ENCODE peak calls at places on chromosomes 4 and X, in five cellular contexts. One of them, this sample, is unnamed. For H3K27me3, the result is how much of the 10 kb centered on the place peaks cover.

GRCh38 chrX:52839137-52839536 is 28.1 kb downstream of the XAGE5 start:
- DNase-seq in CD4-positive, alpha-beta memory T cell: no peak
- DNase-seq in GM06990: no peak
- DNase-seq in foreskin keratinocyte: no peak
- DNase-seq in tibial nerve: no peak
- DNase-seq in this sample: no peak

GRCh38 chrX:119228506-119229290 is 7.4 kb upstream of the PGRMC1 start:
- DNase-seq in CD4-positive, alpha-beta memory T cell: no peak
- DNase-seq in foreskin keratinocyte: no peak
- DNase-seq in tibial nerve: no peak
- DNase-seq in GM06990: no peak
- DNase-seq in this sample: no peak

GRCh38 chrX:84186603-84187358 is 1.2 kb downstream of the RPS6KA6 start:
- DNase-seq in foreskin keratinocyte: no peak
- DNase-seq in GM06990: no peak
- DNase-seq in CD4-positive, alpha-beta memory T cell: no peak
- DNase-seq in tibial nerve: peak
- DNase-seq in this sample: peak

GRCh38 chr4:121668368-121669162 is 28.2 kb downstream of the ANXA5 start:
- DNase-seq in foreskin keratinocyte: peak
- DNase-seq in CD4-positive, alpha-beta memory T cell: no peak
- DNase-seq in GM06990: no peak
- DNase-seq in tibial nerve: no peak
- DNase-seq in this sample: no peak

GRCh38 chrX:25028726-25029125 is 13.0 kb upstream of the ARX start:
- DNase-seq in GM06990: no peak
- DNase-seq in CD4-positive, alpha-beta memory T cell: no peak
- DNase-seq in tibial nerve: no peak
- DNase-seq in foreskin keratinocyte: peak
- DNase-seq in this sample: no peak

GRCh38 chrX:72236841-72237240 is 2.0 kb downstream of the ERCC6L start:
- DNase-seq in foreskin keratinocyte: no peak
- DNase-seq in CD4-positive, alpha-beta memory T cell: no peak
- DNase-seq in tibial nerve: no peak
- DNase-seq in GM06990: no peak
- DNase-seq in this sample: no peak

GRCh38 chr4:139552506-139552905 is 3.5 kb downstream of the SETD7 start:
- DNase-seq in foreskin keratinocyte: no peak
- DNase-seq in GM06990: no peak
- DNase-seq in tibial nerve: no peak
- DNase-seq in CD4-positive, alpha-beta memory T cell: no peak
- DNase-seq in this sample: no peak

GRCh38 chrX:30865020-30865419 is 24.0 kb downstream of the TAB3 start:
- DNase-seq in CD4-positive, alpha-beta memory T cell: no peak
- DNase-seq in tibial nerve: no peak
- DNase-seq in foreskin keratinocyte: no peak
- DNase-seq in GM06990: no peak
- DNase-seq in this sample: peak

GRCh38 chrX:47361538-47362511 is 8.6 kb upstream of the ZNF157 start:
- DNase-seq in foreskin keratinocyte: peak
- DNase-seq in tibial nerve: peak
- DNase-seq in GM06990: peak
- DNase-seq in CD4-positive, alpha-beta memory T cell: peak
- DNase-seq in this sample: peak

GRCh38 chr4:124183926-124184325 is 528.6 kb downstream of the ANKRD50 start:
- DNase-seq in CD4-positive, alpha-beta memory T cell: no peak
- DNase-seq in foreskin keratinocyte: no peak
- DNase-seq in tibial nerve: no peak
- DNase-seq in GM06990: no peak
- DNase-seq in this sample: no peak

GRCh38 chr4:58042176-58042575 is 932.0 kb upstream of the IGFBP7 start:
- DNase-seq in tibial nerve: no peak
- DNase-seq in GM06990: no peak
- DNase-seq in CD4-positive, alpha-beta memory T cell: no peak
- DNase-seq in foreskin keratinocyte: no peak
- DNase-seq in this sample: no peak

GRCh38 chrX:109732319-109732779 is 708 bp downstream of the ACSL4 start:
- DNase-seq in tibial nerve: no peak
- DNase-seq in CD4-positive, alpha-beta memory T cell: peak
- DNase-seq in GM06990: peak
- DNase-seq in foreskin keratinocyte: no peak
- DNase-seq in this sample: no peak

GRCh38 chr4:183333983-183334382 is 11.8 kb upstream of the CLDN24 start:
- DNase-seq in CD4-positive, alpha-beta memory T cell: no peak
- DNase-seq in foreskin keratinocyte: peak
- DNase-seq in tibial nerve: no peak
- DNase-seq in GM06990: no peak
- DNase-seq in this sample: no peak

DNA sequence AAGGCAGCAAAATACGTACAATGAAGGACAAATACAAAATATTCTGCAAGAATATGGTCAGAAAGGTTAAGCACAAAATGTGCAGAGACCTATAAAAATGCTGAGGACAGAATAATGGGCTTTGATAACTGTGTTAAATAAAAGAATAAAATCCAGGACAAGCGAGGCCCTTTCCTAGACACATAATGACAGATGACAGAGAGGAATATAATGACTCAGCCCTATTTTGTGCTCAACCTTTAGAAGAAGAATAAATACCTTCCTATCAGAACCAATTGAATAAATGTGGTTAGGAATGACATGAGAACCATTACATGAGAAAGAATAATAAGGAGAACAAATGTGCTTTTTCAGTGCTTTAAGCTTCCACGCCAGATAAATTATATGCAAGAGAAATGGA is 178.0 kb downstream of the TEX13C start:
- DNase-seq in tibial nerve: no peak
- DNase-seq in GM06990: no peak
- DNase-seq in CD4-positive, alpha-beta memory T cell: no peak
- DNase-seq in foreskin keratinocyte: no peak
- DNase-seq in this sample: no peak
- H3K27me3 ChIP-seq in tibial nerve: under half
- H3K27me3 ChIP-seq in GM06990: under half
- H3K27me3 ChIP-seq in CD4-positive, alpha-beta memory T cell: under half
- H3K27me3 ChIP-seq in foreskin keratinocyte: under half
- H3K27me3 ChIP-seq in this sample: under half

GRCh38 chr4:153782567-153782966 is 6.3 kb downstream of the SFRP2 start:
- DNase-seq in GM06990: no peak
- DNase-seq in CD4-positive, alpha-beta memory T cell: no peak
- DNase-seq in foreskin keratinocyte: no peak
- DNase-seq in tibial nerve: no peak
- DNase-seq in this sample: no peak
- H3K27me3 ChIP-seq in GM06990: under half
- H3K27me3 ChIP-seq in CD4-positive, alpha-beta memory T cell: under half
- H3K27me3 ChIP-seq in foreskin keratinocyte: half or more
- H3K27me3 ChIP-seq in tibial nerve: under half
- H3K27me3 ChIP-seq in this sample: under half

GRCh38 chrX:68746988-68747387 is 81.8 kb upstream of the EFNB1 start:
- DNase-seq in CD4-positive, alpha-beta memory T cell: no peak
- DNase-seq in tibial nerve: no peak
- DNase-seq in foreskin keratinocyte: no peak
- DNase-seq in GM06990: no peak
- DNase-seq in this sample: no peak
- H3K27me3 ChIP-seq in CD4-positive, alpha-beta memory T cell: under half
- H3K27me3 ChIP-seq in tibial nerve: under half
- H3K27me3 ChIP-seq in foreskin keratinocyte: under half
- H3K27me3 ChIP-seq in GM06990: under half
- H3K27me3 ChIP-seq in this sample: under half

DNA sequence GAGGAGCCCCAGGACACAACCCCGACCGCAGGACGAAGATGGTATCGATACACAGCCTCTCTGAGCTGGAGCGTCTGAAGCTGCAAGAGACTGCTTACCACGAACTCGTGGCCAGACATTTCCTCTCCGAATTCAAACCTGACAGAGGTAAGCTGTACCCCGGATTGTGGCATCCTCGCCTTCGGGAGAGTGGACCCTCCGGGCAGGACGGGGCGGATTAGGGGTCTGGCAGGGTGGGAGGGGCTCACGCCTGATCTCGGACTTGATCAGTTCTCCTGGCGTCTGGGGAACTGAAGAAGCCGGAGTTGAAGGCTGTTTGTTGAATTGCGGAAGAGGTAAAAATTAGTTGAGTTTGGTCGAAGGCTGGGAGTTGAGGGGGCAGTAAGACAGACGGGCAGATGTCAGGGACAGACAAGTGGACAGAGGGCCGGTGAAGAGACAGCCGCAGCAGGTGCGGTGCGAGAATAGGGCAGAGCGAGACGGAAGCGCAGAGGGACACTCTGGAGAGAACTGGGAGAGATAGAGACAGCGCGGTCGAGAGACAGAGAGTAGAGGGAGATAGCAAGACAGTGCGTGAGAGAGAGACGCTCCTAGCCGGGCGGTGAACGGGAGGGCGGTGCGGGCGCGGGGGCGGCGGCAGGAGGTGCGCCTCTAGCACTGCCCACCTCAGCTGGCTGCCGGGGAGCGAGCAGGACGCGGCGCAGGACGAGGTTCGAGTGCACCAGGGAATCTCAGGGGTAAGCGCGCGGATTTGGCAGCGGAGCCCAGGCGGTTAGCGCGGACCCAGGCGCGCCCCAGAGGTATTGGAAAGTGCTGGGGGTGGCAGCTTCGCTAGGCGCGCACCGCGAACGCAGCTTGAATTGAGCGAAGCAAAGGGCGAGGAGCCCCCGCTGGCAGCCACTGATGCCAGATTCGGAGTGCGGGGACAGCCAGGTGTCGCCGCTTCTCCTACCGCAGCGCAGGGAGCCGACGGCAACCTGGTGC is 23.9 kb downstream of the ARHGAP36 start:
- DNase-seq in GM06990: no peak
- DNase-seq in foreskin keratinocyte: no peak
- DNase-seq in CD4-positive, alpha-beta memory T cell: no peak
- DNase-seq in tibial nerve: no peak
- DNase-seq in this sample: no peak
- H3K27me3 ChIP-seq in GM06990: under half
- H3K27me3 ChIP-seq in foreskin keratinocyte: under half
- H3K27me3 ChIP-seq in CD4-positive, alpha-beta memory T cell: under half
- H3K27me3 ChIP-seq in tibial nerve: under half
- H3K27me3 ChIP-seq in this sample: under half

DNA sequence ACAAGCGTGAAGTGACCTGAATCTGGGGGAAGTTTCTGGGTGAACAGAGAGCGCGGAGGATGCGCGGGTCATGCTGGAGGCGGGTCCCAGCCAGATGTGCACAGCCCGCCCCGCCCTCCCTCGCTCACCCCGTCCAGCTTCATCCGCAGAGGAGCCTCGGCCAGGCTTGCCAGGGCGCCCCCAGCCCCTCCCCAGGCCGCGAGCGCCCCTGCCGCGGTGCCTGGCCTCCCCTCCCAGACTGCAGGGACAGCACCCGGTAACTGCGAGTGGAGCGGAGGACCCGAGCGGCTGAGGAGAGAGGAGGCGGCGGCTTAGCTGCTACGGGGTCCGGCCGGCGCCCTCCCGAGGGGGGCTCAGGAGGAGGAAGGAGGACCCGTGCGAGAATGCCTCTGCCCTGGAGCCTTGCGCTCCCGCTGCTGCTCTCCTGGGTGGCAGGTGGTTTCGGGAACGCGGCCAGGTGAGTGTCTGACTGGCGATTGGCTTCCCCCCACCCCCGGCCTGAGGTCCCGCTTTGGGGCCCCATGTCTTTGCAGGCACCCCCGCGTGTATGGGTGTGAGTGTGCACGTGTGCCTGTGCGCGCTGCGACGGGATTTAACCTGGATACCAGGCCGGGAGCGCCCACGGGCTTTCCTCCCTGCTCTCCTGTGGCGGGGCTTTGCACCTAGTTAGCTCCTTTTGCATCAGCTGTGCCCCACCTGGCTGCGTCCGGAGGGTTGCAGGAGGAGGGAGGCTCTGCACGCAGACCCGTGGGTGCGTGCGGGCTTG is at the start of gene EGFL6:
- DNase-seq in GM06990: peak
- DNase-seq in tibial nerve: no peak
- DNase-seq in CD4-positive, alpha-beta memory T cell: no peak
- DNase-seq in foreskin keratinocyte: no peak
- DNase-seq in this sample: no peak
- H3K27me3 ChIP-seq in GM06990: under half
- H3K27me3 ChIP-seq in tibial nerve: under half
- H3K27me3 ChIP-seq in CD4-positive, alpha-beta memory T cell: under half
- H3K27me3 ChIP-seq in foreskin keratinocyte: half or more
- H3K27me3 ChIP-seq in this sample: under half

DNA sequence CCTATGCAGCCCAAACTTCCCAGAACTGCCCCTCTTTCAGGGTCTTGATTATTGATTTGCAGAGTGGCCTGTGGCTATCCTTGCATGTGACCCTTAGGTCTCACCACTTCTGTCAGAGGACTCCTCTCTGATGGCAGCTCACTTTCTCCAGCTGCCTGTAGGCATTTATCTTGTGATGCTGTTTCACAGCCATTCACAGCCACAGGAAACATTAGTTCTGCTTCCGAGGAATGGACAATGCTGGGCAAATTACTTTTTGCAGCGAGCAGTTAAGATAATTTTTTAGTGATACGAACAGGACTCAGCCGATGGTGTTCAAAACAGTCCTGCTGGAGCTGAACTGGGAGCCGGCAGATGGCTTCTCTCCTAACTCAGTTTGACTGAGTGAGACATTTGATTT is 58.3 kb upstream of the TMEM150C start:
- DNase-seq in CD4-positive, alpha-beta memory T cell: no peak
- DNase-seq in tibial nerve: no peak
- DNase-seq in foreskin keratinocyte: no peak
- DNase-seq in GM06990: no peak
- DNase-seq in this sample: no peak
- H3K27me3 ChIP-seq in CD4-positive, alpha-beta memory T cell: under half
- H3K27me3 ChIP-seq in tibial nerve: under half
- H3K27me3 ChIP-seq in foreskin keratinocyte: under half
- H3K27me3 ChIP-seq in GM06990: under half
- H3K27me3 ChIP-seq in this sample: under half

DNA sequence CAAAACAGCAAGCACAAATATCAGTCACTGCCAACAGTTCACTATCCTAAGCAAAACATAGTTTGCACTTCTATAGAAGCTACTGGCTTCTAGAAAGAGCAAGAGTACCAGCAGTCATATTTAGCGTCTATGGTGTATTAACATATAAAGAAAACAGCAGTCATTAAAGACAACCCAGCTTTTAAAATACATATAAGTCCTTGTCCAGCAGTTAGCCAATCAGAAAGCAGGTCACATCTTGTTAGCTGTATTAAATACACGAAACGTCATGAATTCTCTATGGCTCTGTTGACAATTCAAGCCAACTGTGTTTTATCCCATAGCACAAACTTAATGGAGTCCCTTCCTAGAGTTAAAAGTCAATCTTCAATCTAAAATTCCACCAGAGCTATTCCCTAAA is 1.6 kb downstream of the LDB2 start:
- DNase-seq in GM06990: no peak
- DNase-seq in CD4-positive, alpha-beta memory T cell: no peak
- DNase-seq in tibial nerve: no peak
- DNase-seq in foreskin keratinocyte: no peak
- DNase-seq in this sample: no peak
- H3K27me3 ChIP-seq in GM06990: under half
- H3K27me3 ChIP-seq in CD4-positive, alpha-beta memory T cell: under half
- H3K27me3 ChIP-seq in tibial nerve: under half
- H3K27me3 ChIP-seq in foreskin keratinocyte: under half
- H3K27me3 ChIP-seq in this sample: under half

GRCh38 chrX:17814059-17814458 is 47.0 kb downstream of the RAI2 start:
- DNase-seq in CD4-positive, alpha-beta memory T cell: no peak
- DNase-seq in GM06990: no peak
- DNase-seq in foreskin keratinocyte: no peak
- DNase-seq in tibial nerve: no peak
- DNase-seq in this sample: no peak

GRCh38 chrX:17814557-17814956 is 46.5 kb downstream of the RAI2 start:
- DNase-seq in GM06990: no peak
- DNase-seq in foreskin keratinocyte: no peak
- DNase-seq in CD4-positive, alpha-beta memory T cell: no peak
- DNase-seq in tibial nerve: no peak
- DNase-seq in this sample: no peak

GRCh38 chrX:17822351-17822750 is 38.7 kb downstream of the RAI2 start:
- DNase-seq in foreskin keratinocyte: no peak
- DNase-seq in GM06990: no peak
- DNase-seq in tibial nerve: no peak
- DNase-seq in CD4-positive, alpha-beta memory T cell: no peak
- DNase-seq in this sample: no peak

GRCh38 chrX:17817242-17817641 is 43.9 kb downstream of the RAI2 start:
- DNase-seq in CD4-positive, alpha-beta memory T cell: no peak
- DNase-seq in tibial nerve: no peak
- DNase-seq in foreskin keratinocyte: no peak
- DNase-seq in GM06990: no peak
- DNase-seq in this sample: no peak

GRCh38 chrX:17818729-17819128 is 42.4 kb downstream of the RAI2 start:
- DNase-seq in CD4-positive, alpha-beta memory T cell: no peak
- DNase-seq in GM06990: no peak
- DNase-seq in foreskin keratinocyte: no peak
- DNase-seq in tibial nerve: no peak
- DNase-seq in this sample: no peak
- H3K27me3 ChIP-seq in CD4-positive, alpha-beta memory T cell: under half
- H3K27me3 ChIP-seq in GM06990: under half
- H3K27me3 ChIP-seq in foreskin keratinocyte: under half
- H3K27me3 ChIP-seq in tibial nerve: under half
- H3K27me3 ChIP-seq in this sample: under half